ENCODE peak calls at places on chromosome 19, in four cellular contexts. V, E, P and U are unnamed samples.

GRCh38 chr19:719081-719512 is 10.4 kb downstream of the PALM start:
- DNase-seq in V (no peak), P (no peak), E (peak; percentile 39), U (no peak)

GRCh38 chr19:33770107-33770506 is 26.6 kb upstream of the KCTD15 start:
- DNase-seq in V (no peak), P (no peak), E (no peak), U (no peak)

GRCh38 chr19:3954107-3954506 is 16.8 kb downstream of the DAPK3 start:
- DNase-seq in V (no peak), P (no peak), E (no peak), U (no peak)

GRCh38 chr19:45508931-45509691 is 1.8 kb downstream of the VASP start:
- DNase-seq in P (peak; percentile 77), V (no peak), E (peak; percentile 63), U (peak; percentile 69)

GRCh38 chr19:2288010-2288742 is 6.2 kb upstream of the PEAK3 start:
- DNase-seq in V (no peak), P (no peak), E (no peak), U (no peak)

GRCh38 chr19:29591670-29592069 is 14.4 kb upstream of the POP4 start:
- DNase-seq in V (no peak), P (no peak), E (no peak), U (no peak)

GRCh38 chr19:1446713-1447564 is 3.0 kb upstream of the APC2 start:
- DNase-seq in V (no peak), P (peak; percentile 79), E (no peak), U (peak; percentile 62)

GRCh38 chr19:37905936-37906867 is at the start of gene WDR87:
- DNase-seq in E (peak; percentile 51), P (peak; percentile 96), V (no peak), U (peak; percentile 77)

GRCh38 chr19:50417850-50418185 is 920 bp upstream of the SPIB start:
- DNase-seq in V (no peak), P (no peak), E (no peak), U (no peak)

GRCh38 chr19:19053508-19054314 is 10.1 kb upstream of the SLC25A42 start:
- DNase-seq in P (peak; percentile 91), V (no peak), E (peak; percentile 50), U (peak; percentile 78)

GRCh38 chr19:48501961-48502719 is 9.5 kb downstream of the LMTK3 start:
- DNase-seq in P (peak; percentile 99), V (peak; percentile 61), E (peak; percentile 86), U (peak; percentile 97)

GRCh38 chr19:4650159-4650558 is 10.8 kb downstream of the TNFAIP8L1 start:
- DNase-seq in V (no peak), P (no peak), E (no peak), U (no peak)

GRCh38 chr19:1980782-1981181 is 34.7 kb downstream of the BTBD2 start:
- DNase-seq in E (no peak), V (no peak), P (no peak), U (no peak)

GRCh38 chr19:3335431-3336350 is 30.7 kb upstream of the NFIC start:
- DNase-seq in V (no peak), P (no peak), E (no peak), U (peak; percentile 50)

GRCh38 chr19:41541990-41542584 is 33.9 kb upstream of the CEACAM21 start:
- DNase-seq in E (peak; percentile 31), V (no peak), P (peak; percentile 57), U (no peak)

GRCh38 chr19:45428385-45429231 is 4.9 kb upstream of the ERCC1 start:
- DNase-seq in E (no peak), P (peak; percentile 89), V (no peak), U (peak; percentile 81)

GRCh38 chr19:55196803-55197202 is 12.5 kb downstream of the PTPRH start:
- DNase-seq in E (no peak), V (no peak), P (no peak), U (peak; percentile 3)

GRCh38 chr19:10422846-10423245 is 2.5 kb downstream of the PDE4A start:
- DNase-seq in P (no peak), E (no peak), V (no peak), U (no peak)

GRCh38 chr19:8101311-8101710 is 48.1 kb downstream of the FBN3 start:
- DNase-seq in V (no peak), E (no peak), P (no peak), U (no peak)

GRCh38 chr19:38905620-38906019 is 5.9 kb downstream of the NFKBIB start:
- DNase-seq in E (no peak), V (no peak), P (no peak), U (no peak)

GRCh38 chr19:23817519-23817918 is 58.8 kb upstream of the ZNF681 start:
- DNase-seq in E (peak; percentile 22), P (peak; percentile 25), V (no peak), U (peak; percentile 47)

GRCh38 chr19:5128251-5128931 is 159.5 kb downstream of the KDM4B start:
- DNase-seq in P (peak; percentile 59), E (no peak), V (no peak), U (peak; percentile 89)

GRCh38 chr19:29540128-29540527 is 14.3 kb downstream of the VSTM2B start:
- DNase-seq in V (no peak), P (no peak), E (no peak), U (no peak)

DNA sequence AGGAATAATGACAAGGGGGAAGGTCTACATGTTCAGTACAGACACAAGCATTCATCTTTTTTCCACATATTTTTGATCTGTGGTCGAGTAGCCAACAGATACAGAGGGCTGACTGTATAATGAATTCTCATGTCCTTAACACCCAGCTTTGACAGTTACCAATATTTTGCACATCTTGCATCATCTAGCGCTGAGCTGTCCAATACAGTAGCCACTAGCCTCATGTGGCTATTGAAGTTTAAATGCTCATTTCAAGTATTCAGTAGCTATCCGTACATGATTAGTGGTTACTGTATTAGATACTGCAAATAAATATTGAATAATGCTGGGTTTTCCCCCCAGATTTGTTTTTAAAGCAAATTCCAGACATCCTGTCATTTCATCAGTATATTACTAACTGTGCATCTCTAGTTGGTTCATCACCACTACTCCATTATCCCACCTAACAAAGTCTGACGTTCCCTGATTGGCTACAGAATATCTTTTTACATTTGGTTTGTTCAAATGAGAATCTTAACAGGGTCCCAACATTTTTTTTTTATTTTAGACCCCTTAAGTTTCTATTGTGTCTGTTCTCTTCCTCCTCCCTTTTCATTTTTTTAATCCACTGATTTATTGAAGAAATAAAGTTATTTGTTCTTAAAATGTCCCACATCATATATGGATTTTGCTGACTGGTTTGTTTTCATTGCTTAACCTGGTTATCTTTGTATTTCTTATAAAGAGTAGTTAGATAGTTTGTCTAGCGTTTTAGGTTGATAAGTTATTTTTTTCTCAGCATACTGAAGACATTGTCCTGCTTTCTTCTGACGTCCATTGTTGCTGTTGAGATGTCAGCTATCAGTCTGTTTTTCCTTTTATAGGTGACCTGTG is 8.2 kb downstream of the ZNF177 start:
- DNase-seq in E (no peak), P (no peak), V (no peak), U (no peak)
- H3K9me3 ChIP-seq in E (peaks cover 76% of the 10 kb centered on the region), P (peaks cover 36% of the 10 kb centered on the region), V (peaks cover 69% of the 10 kb centered on the region), U (peaks cover 47% of the 10 kb centered on the region)

DNA sequence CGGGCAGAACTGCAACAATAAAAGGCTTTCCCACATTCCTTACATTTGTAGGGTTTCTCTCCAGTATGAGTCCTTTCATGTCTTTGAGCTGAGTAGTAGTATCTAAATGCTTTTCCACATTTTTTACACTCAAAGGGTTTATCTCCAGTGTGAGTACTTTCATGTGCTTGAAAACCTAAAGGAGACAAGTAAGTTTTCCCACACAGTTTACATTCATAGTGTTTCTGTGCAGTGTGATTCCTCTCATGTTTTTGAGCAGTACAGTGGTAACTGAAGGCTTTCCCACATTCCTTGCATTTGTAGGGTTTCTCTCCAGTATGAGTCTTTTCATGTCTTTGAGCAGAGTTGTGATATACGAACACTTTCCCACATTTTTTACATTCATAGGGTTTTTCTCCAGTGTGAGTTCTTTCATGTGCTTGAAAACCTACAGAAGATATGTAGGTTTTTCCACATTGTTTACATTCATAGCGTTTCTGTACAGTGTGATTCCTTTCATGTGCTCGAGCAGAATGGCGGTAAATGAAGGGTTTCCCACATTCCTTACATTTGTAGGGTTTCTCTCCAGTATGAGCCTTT is 47.0 kb downstream of the ZNF44 start:
- DNase-seq in P (no peak), E (no peak), V (no peak), U (no peak)
- H3K9me3 ChIP-seq in P (peaks cover 33% of the 10 kb centered on the region), E (peaks cover 20% of the 10 kb centered on the region), V (peaks cover 55% of the 10 kb centered on the region), U (peaks cover 64% of the 10 kb centered on the region)

GRCh38 chr19:20787766-20788165 is 11.7 kb downstream of the ZNF66 start:
- DNase-seq in V (no peak), E (no peak), P (no peak), U (no peak)
- H3K9me3 ChIP-seq in V (no peaks in the 10 kb centered on the region), E (no peaks in the 10 kb centered on the region), P (no peaks in the 10 kb centered on the region), U (peaks cover 17% of the 10 kb centered on the region)

GRCh38 chr19:15893498-15893897 is 4.4 kb downstream of the CYP4F2 start:
- DNase-seq in V (no peak), P (no peak), E (no peak), U (no peak)
- H3K9me3 ChIP-seq in V (no peaks in the 10 kb centered on the region), P (no peaks in the 10 kb centered on the region), E (no peaks in the 10 kb centered on the region), U (no peaks in the 10 kb centered on the region)

DNA sequence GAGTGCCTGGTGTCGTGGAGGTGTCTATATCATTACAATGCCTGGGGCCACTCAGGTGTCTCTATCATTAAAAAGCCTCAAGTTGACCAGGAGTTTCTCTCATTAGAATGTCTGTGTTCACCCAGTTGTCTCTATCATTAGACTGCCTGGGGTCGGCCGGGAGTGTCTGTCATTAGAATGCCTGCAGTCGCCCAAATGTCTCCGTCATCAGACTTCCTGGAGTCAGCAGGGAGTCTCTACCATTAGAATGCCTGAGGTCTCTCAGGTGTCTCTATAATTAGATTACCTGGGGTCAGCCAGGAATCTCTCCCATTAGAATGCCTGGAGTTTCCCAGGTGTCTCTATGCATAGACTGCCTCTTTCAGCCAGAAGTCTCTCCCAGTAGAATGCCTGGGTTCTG is 1477.6 kb downstream of the UQCRFS1 start:
- DNase-seq in P (no peak), V (no peak), E (no peak), U (no peak)
- H3K9me3 ChIP-seq in P (peaks cover 25% of the 10 kb centered on the region), V (peaks cover 20% of the 10 kb centered on the region), E (peaks cover 4% of the 10 kb centered on the region), U (peaks cover 10% of the 10 kb centered on the region)

GRCh38 chr19:46943150-46943946 is 76.3 kb upstream of the NPAS1 start:
- DNase-seq in V (no peak), P (no peak), E (peak; percentile 83), U (no peak)
- H3K9me3 ChIP-seq in V (no peaks in the 10 kb centered on the region), P (no peaks in the 10 kb centered on the region), E (no peaks in the 10 kb centered on the region), U (no peaks in the 10 kb centered on the region)

GRCh38 chr19:40025938-40026596 is 29.2 kb downstream of the ZNF546 start:
- DNase-seq in E (no peak), V (no peak), P (no peak), U (no peak)

GRCh38 chr19:40026597-40026970 is 29.4 kb downstream of the ZNF780B start:
- DNase-seq in P (no peak), E (no peak), V (no peak), U (no peak)

GRCh38 chr19:40023969-40024368 is 27.1 kb downstream of the ZNF546 start:
- DNase-seq in V (no peak), P (no peak), E (no peak), U (no peak)
- H3K9me3 ChIP-seq in V (peaks cover 63% of the 10 kb centered on the region), P (peaks cover 26% of the 10 kb centered on the region), E (peaks cover 64% of the 10 kb centered on the region), U (peaks cover 34% of the 10 kb centered on the region)